ENCODE peak calls at places on chromosomes 16 and 17, in eight cellular contexts. One of them, this sample, is unnamed.

GRCh38 chr17:47717261-47717697 is 15.8 kb upstream of the TBX21 start:
- DNase-seq in stimulated activated CD4-positive, alpha-beta T cell treated with anti-CD3 and anti-CD28 coated beads, TNF-alpha, amount 100 ng/mL, for 24 hours: peak
- DNase-seq in naive thymus-derived CD8-positive, alpha-beta T cell: no peak
- DNase-seq in NCI-H1105: no peak
- DNase-seq in EL: no peak
- DNase-seq in nephron progenitor cell: no peak
- DNase-seq in aorta: no peak
- DNase-seq in NCI-H187: no peak
- DNase-seq in this sample: no peak

GRCh38 chr16:84501077-84501735 is 3.3 kb downstream of the MEAK7 start:
- DNase-seq in naive thymus-derived CD8-positive, alpha-beta T cell: no peak
- DNase-seq in NCI-H187: no peak
- DNase-seq in nephron progenitor cell: no peak
- DNase-seq in NCI-H1105: no peak
- DNase-seq in aorta: peak
- DNase-seq in EL: peak
- DNase-seq in stimulated activated CD4-positive, alpha-beta T cell treated with anti-CD3 and anti-CD28 coated beads, TNF-alpha, amount 100 ng/mL, for 24 hours: no peak
- DNase-seq in this sample: no peak

GRCh38 chr17:66576473-66576872 is 258.4 kb upstream of the CACNG5 start:
- DNase-seq in EL: no peak
- DNase-seq in naive thymus-derived CD8-positive, alpha-beta T cell: no peak
- DNase-seq in nephron progenitor cell: no peak
- DNase-seq in aorta: no peak
- DNase-seq in stimulated activated CD4-positive, alpha-beta T cell treated with anti-CD3 and anti-CD28 coated beads, TNF-alpha, amount 100 ng/mL, for 24 hours: no peak
- DNase-seq in NCI-H187: peak
- DNase-seq in NCI-H1105: peak
- DNase-seq in this sample: no peak

GRCh38 chr16:20707461-20707860 is 10.0 kb upstream of the ACSM1 start:
- DNase-seq in NCI-H187: no peak
- DNase-seq in nephron progenitor cell: no peak
- DNase-seq in stimulated activated CD4-positive, alpha-beta T cell treated with anti-CD3 and anti-CD28 coated beads, TNF-alpha, amount 100 ng/mL, for 24 hours: no peak
- DNase-seq in EL: no peak
- DNase-seq in NCI-H1105: no peak
- DNase-seq in aorta: no peak
- DNase-seq in naive thymus-derived CD8-positive, alpha-beta T cell: no peak
- DNase-seq in this sample: no peak

GRCh38 chr17:50210249-50211225 is 9.1 kb upstream of the COL1A1 start:
- DNase-seq in naive thymus-derived CD8-positive, alpha-beta T cell: no peak
- DNase-seq in nephron progenitor cell: peak
- DNase-seq in EL: peak
- DNase-seq in NCI-H187: no peak
- DNase-seq in stimulated activated CD4-positive, alpha-beta T cell treated with anti-CD3 and anti-CD28 coated beads, TNF-alpha, amount 100 ng/mL, for 24 hours: no peak
- DNase-seq in NCI-H1105: no peak
- DNase-seq in aorta: peak
- DNase-seq in this sample: peak

GRCh38 chr17:8766731-8767130 is 8.4 kb upstream of the SPDYE4 start:
- DNase-seq in EL: no peak
- DNase-seq in NCI-H1105: no peak
- DNase-seq in NCI-H187: no peak
- DNase-seq in aorta: no peak
- DNase-seq in naive thymus-derived CD8-positive, alpha-beta T cell: no peak
- DNase-seq in stimulated activated CD4-positive, alpha-beta T cell treated with anti-CD3 and anti-CD28 coated beads, TNF-alpha, amount 100 ng/mL, for 24 hours: no peak
- DNase-seq in nephron progenitor cell: no peak
- DNase-seq in this sample: no peak

GRCh38 chr16:9159839-9160550 is 68.6 kb downstream of the HAPSTR1 start:
- DNase-seq in EL: peak
- DNase-seq in NCI-H187: peak
- DNase-seq in nephron progenitor cell: peak
- DNase-seq in stimulated activated CD4-positive, alpha-beta T cell treated with anti-CD3 and anti-CD28 coated beads, TNF-alpha, amount 100 ng/mL, for 24 hours: peak
- DNase-seq in naive thymus-derived CD8-positive, alpha-beta T cell: no peak
- DNase-seq in NCI-H1105: no peak
- DNase-seq in aorta: no peak
- DNase-seq in this sample: no peak

GRCh38 chr17:72514888-72515287 is 394.1 kb downstream of the SOX9 start:
- DNase-seq in NCI-H187: no peak
- DNase-seq in stimulated activated CD4-positive, alpha-beta T cell treated with anti-CD3 and anti-CD28 coated beads, TNF-alpha, amount 100 ng/mL, for 24 hours: no peak
- DNase-seq in NCI-H1105: no peak
- DNase-seq in naive thymus-derived CD8-positive, alpha-beta T cell: no peak
- DNase-seq in EL: peak
- DNase-seq in aorta: no peak
- DNase-seq in nephron progenitor cell: no peak
- DNase-seq in this sample: peak

GRCh38 chr16:79607587-79607986 is 7.0 kb upstream of the MAF start:
- DNase-seq in naive thymus-derived CD8-positive, alpha-beta T cell: no peak
- DNase-seq in nephron progenitor cell: no peak
- DNase-seq in stimulated activated CD4-positive, alpha-beta T cell treated with anti-CD3 and anti-CD28 coated beads, TNF-alpha, amount 100 ng/mL, for 24 hours: no peak
- DNase-seq in EL: no peak
- DNase-seq in NCI-H187: no peak
- DNase-seq in NCI-H1105: no peak
- DNase-seq in aorta: no peak
- DNase-seq in this sample: no peak

GRCh38 chr16:11133344-11133921 is 122.6 kb downstream of the SOCS1 start:
- DNase-seq in naive thymus-derived CD8-positive, alpha-beta T cell: no peak
- DNase-seq in stimulated activated CD4-positive, alpha-beta T cell treated with anti-CD3 and anti-CD28 coated beads, TNF-alpha, amount 100 ng/mL, for 24 hours: no peak
- DNase-seq in NCI-H1105: no peak
- DNase-seq in aorta: peak
- DNase-seq in NCI-H187: no peak
- DNase-seq in EL: peak
- DNase-seq in nephron progenitor cell: no peak
- DNase-seq in this sample: peak

GRCh38 chr17:2023692-2024571 is 1.2 kb downstream of the RTN4RL1 start:
- DNase-seq in aorta: no peak
- DNase-seq in NCI-H187: no peak
- DNase-seq in NCI-H1105: peak
- DNase-seq in naive thymus-derived CD8-positive, alpha-beta T cell: peak
- DNase-seq in stimulated activated CD4-positive, alpha-beta T cell treated with anti-CD3 and anti-CD28 coated beads, TNF-alpha, amount 100 ng/mL, for 24 hours: peak
- DNase-seq in nephron progenitor cell: peak
- DNase-seq in EL: peak
- DNase-seq in this sample: no peak

GRCh38 chr17:75044716-75045115 is 2.1 kb downstream of the ATP5PD start:
- DNase-seq in stimulated activated CD4-positive, alpha-beta T cell treated with anti-CD3 and anti-CD28 coated beads, TNF-alpha, amount 100 ng/mL, for 24 hours: no peak
- DNase-seq in aorta: no peak
- DNase-seq in NCI-H187: no peak
- DNase-seq in nephron progenitor cell: no peak
- DNase-seq in naive thymus-derived CD8-positive, alpha-beta T cell: no peak
- DNase-seq in NCI-H1105: no peak
- DNase-seq in EL: no peak
- DNase-seq in this sample: no peak

GRCh38 chr17:38864636-38865398 is 5.0 kb upstream of the LASP1 start:
- DNase-seq in naive thymus-derived CD8-positive, alpha-beta T cell: no peak
- DNase-seq in aorta: no peak
- DNase-seq in NCI-H1105: no peak
- DNase-seq in nephron progenitor cell: no peak
- DNase-seq in EL: peak
- DNase-seq in NCI-H187: no peak
- DNase-seq in stimulated activated CD4-positive, alpha-beta T cell treated with anti-CD3 and anti-CD28 coated beads, TNF-alpha, amount 100 ng/mL, for 24 hours: no peak
- DNase-seq in this sample: no peak

GRCh38 chr17:3575506-3575905 is 17.9 kb upstream of the TRPV3 start:
- DNase-seq in stimulated activated CD4-positive, alpha-beta T cell treated with anti-CD3 and anti-CD28 coated beads, TNF-alpha, amount 100 ng/mL, for 24 hours: no peak
- DNase-seq in EL: peak
- DNase-seq in nephron progenitor cell: no peak
- DNase-seq in NCI-H187: no peak
- DNase-seq in NCI-H1105: no peak
- DNase-seq in aorta: no peak
- DNase-seq in naive thymus-derived CD8-positive, alpha-beta T cell: no peak
- DNase-seq in this sample: no peak

GRCh38 chr16:88444826-88445582 is 8.1 kb upstream of the ZFPM1 start:
- DNase-seq in EL: no peak
- DNase-seq in NCI-H1105: no peak
- DNase-seq in nephron progenitor cell: no peak
- DNase-seq in naive thymus-derived CD8-positive, alpha-beta T cell: no peak
- DNase-seq in aorta: no peak
- DNase-seq in NCI-H187: no peak
- DNase-seq in stimulated activated CD4-positive, alpha-beta T cell treated with anti-CD3 and anti-CD28 coated beads, TNF-alpha, amount 100 ng/mL, for 24 hours: no peak
- DNase-seq in this sample: no peak

GRCh38 chr17:63848834-63849689 is 6.6 kb upstream of the SMARCD2 start:
- DNase-seq in NCI-H187: no peak
- DNase-seq in EL: peak
- DNase-seq in NCI-H1105: no peak
- DNase-seq in aorta: peak
- DNase-seq in stimulated activated CD4-positive, alpha-beta T cell treated with anti-CD3 and anti-CD28 coated beads, TNF-alpha, amount 100 ng/mL, for 24 hours: peak
- DNase-seq in naive thymus-derived CD8-positive, alpha-beta T cell: peak
- DNase-seq in nephron progenitor cell: peak
- DNase-seq in this sample: peak

GRCh38 chr16:89534147-89534788 is 26.1 kb downstream of the SPG7 start:
- DNase-seq in NCI-H1105: no peak
- DNase-seq in aorta: no peak
- DNase-seq in NCI-H187: no peak
- DNase-seq in naive thymus-derived CD8-positive, alpha-beta T cell: peak
- DNase-seq in stimulated activated CD4-positive, alpha-beta T cell treated with anti-CD3 and anti-CD28 coated beads, TNF-alpha, amount 100 ng/mL, for 24 hours: no peak
- DNase-seq in nephron progenitor cell: no peak
- DNase-seq in EL: no peak
- DNase-seq in this sample: no peak

GRCh38 chr17:19502517-19502916 is 31.1 kb upstream of the SLC47A1 start:
- DNase-seq in NCI-H187: no peak
- DNase-seq in NCI-H1105: no peak
- DNase-seq in nephron progenitor cell: no peak
- DNase-seq in aorta: no peak
- DNase-seq in EL: no peak
- DNase-seq in stimulated activated CD4-positive, alpha-beta T cell treated with anti-CD3 and anti-CD28 coated beads, TNF-alpha, amount 100 ng/mL, for 24 hours: peak
- DNase-seq in naive thymus-derived CD8-positive, alpha-beta T cell: peak
- DNase-seq in this sample: no peak

GRCh38 chr17:14781123-14781522 is 480.2 kb downstream of the HS3ST3B1 start:
- DNase-seq in NCI-H1105: no peak
- DNase-seq in aorta: no peak
- DNase-seq in EL: no peak
- DNase-seq in nephron progenitor cell: no peak
- DNase-seq in naive thymus-derived CD8-positive, alpha-beta T cell: no peak
- DNase-seq in NCI-H187: no peak
- DNase-seq in stimulated activated CD4-positive, alpha-beta T cell treated with anti-CD3 and anti-CD28 coated beads, TNF-alpha, amount 100 ng/mL, for 24 hours: no peak
- DNase-seq in this sample: no peak

GRCh38 chr16:71840052-71840451 is 5.7 kb upstream of the ATXN1L start:
- DNase-seq in naive thymus-derived CD8-positive, alpha-beta T cell: no peak
- DNase-seq in aorta: no peak
- DNase-seq in nephron progenitor cell: no peak
- DNase-seq in EL: peak
- DNase-seq in NCI-H1105: no peak
- DNase-seq in stimulated activated CD4-positive, alpha-beta T cell treated with anti-CD3 and anti-CD28 coated beads, TNF-alpha, amount 100 ng/mL, for 24 hours: no peak
- DNase-seq in NCI-H187: no peak
- DNase-seq in this sample: no peak

GRCh38 chr17:10309003-10309974 is 63.5 kb downstream of the MYH13 start:
- DNase-seq in NCI-H1105: no peak
- DNase-seq in aorta: no peak
- DNase-seq in EL: no peak
- DNase-seq in naive thymus-derived CD8-positive, alpha-beta T cell: no peak
- DNase-seq in NCI-H187: no peak
- DNase-seq in stimulated activated CD4-positive, alpha-beta T cell treated with anti-CD3 and anti-CD28 coated beads, TNF-alpha, amount 100 ng/mL, for 24 hours: no peak
- DNase-seq in nephron progenitor cell: no peak
- DNase-seq in this sample: no peak

GRCh38 chr16:49598386-49599170 is 225.0 kb downstream of the C16orf78 start:
- DNase-seq in NCI-H1105: no peak
- DNase-seq in NCI-H187: no peak
- DNase-seq in stimulated activated CD4-positive, alpha-beta T cell treated with anti-CD3 and anti-CD28 coated beads, TNF-alpha, amount 100 ng/mL, for 24 hours: no peak
- DNase-seq in EL: no peak
- DNase-seq in nephron progenitor cell: no peak
- DNase-seq in naive thymus-derived CD8-positive, alpha-beta T cell: no peak
- DNase-seq in aorta: peak
- DNase-seq in this sample: no peak

GRCh38 chr16:63684702-63685101 is 1437.2 kb downstream of the CDH11 start:
- DNase-seq in stimulated activated CD4-positive, alpha-beta T cell treated with anti-CD3 and anti-CD28 coated beads, TNF-alpha, amount 100 ng/mL, for 24 hours: no peak
- DNase-seq in naive thymus-derived CD8-positive, alpha-beta T cell: no peak
- DNase-seq in NCI-H187: no peak
- DNase-seq in aorta: no peak
- DNase-seq in EL: no peak
- DNase-seq in NCI-H1105: no peak
- DNase-seq in nephron progenitor cell: no peak
- DNase-seq in this sample: no peak

GRCh38 chr17:52155301-52155700 is 3.2 kb downstream of the CA10 start:
- DNase-seq in nephron progenitor cell: no peak
- DNase-seq in stimulated activated CD4-positive, alpha-beta T cell treated with anti-CD3 and anti-CD28 coated beads, TNF-alpha, amount 100 ng/mL, for 24 hours: no peak
- DNase-seq in naive thymus-derived CD8-positive, alpha-beta T cell: no peak
- DNase-seq in EL: no peak
- DNase-seq in NCI-H187: no peak
- DNase-seq in aorta: no peak
- DNase-seq in NCI-H1105: no peak
- DNase-seq in this sample: no peak

GRCh38 chr17:49495842-49496182 is 719 bp downstream of the NGFR start:
- DNase-seq in nephron progenitor cell: peak
- DNase-seq in aorta: no peak
- DNase-seq in EL: no peak
- DNase-seq in naive thymus-derived CD8-positive, alpha-beta T cell: peak
- DNase-seq in NCI-H1105: no peak
- DNase-seq in stimulated activated CD4-positive, alpha-beta T cell treated with anti-CD3 and anti-CD28 coated beads, TNF-alpha, amount 100 ng/mL, for 24 hours: no peak
- DNase-seq in NCI-H187: no peak
- DNase-seq in this sample: no peak

GRCh38 chr17:62653002-62653830 is 25.7 kb downstream of the MRC2 start:
- DNase-seq in EL: peak
- DNase-seq in nephron progenitor cell: peak
- DNase-seq in NCI-H1105: peak
- DNase-seq in naive thymus-derived CD8-positive, alpha-beta T cell: peak
- DNase-seq in aorta: peak
- DNase-seq in NCI-H187: peak
- DNase-seq in stimulated activated CD4-positive, alpha-beta T cell treated with anti-CD3 and anti-CD28 coated beads, TNF-alpha, amount 100 ng/mL, for 24 hours: peak
- DNase-seq in this sample: peak

This sample was measured in Right ventricle myocardium inferior.